ENCODE peak calls at places on chromosomes 4 and X, in six cellular contexts. S, X, E, V, O and G are unnamed samples.

GRCh38 chr4:168688584-168688983 is 191.7 kb downstream of the PALLD start:
- ATAC-seq in S (no peak), V (no peak), X (no peak), O (no peak), E (no peak), G (peak)

GRCh38 chr4:11495291-11495690 is 66.6 kb upstream of the HS3ST1 start:
- ATAC-seq in S (no peak), V (no peak), X (no peak), O (no peak), E (no peak), G (no peak)

GRCh38 chr4:184850431-184851199 is 24.8 kb upstream of the ACSL1 start:
- ATAC-seq in O (no peak), X (no peak), E (peak), S (no peak), V (peak), G (no peak)

GRCh38 chr4:108703370-108703769 is 53.0 kb downstream of the OSTC start:
- ATAC-seq in X (no peak), V (no peak), O (no peak), E (no peak), S (no peak), G (no peak)

GRCh38 chr4:139223682-139224317 is 46.8 kb upstream of the ELF2 start:
- ATAC-seq in V (no peak), E (peak), O (no peak), S (peak), X (no peak), G (no peak)

GRCh38 chr4:38281416-38282071 is 321.3 kb downstream of the PTTG2 start:
- ATAC-seq in S (peak), O (peak), E (no peak), V (no peak), X (peak), G (peak)

GRCh38 chrX:150047818-150048217 is 109.5 kb upstream of the EOLA2 start:
- ATAC-seq in V (no peak), E (no peak), O (no peak), S (no peak), X (no peak), G (no peak)

GRCh38 chr4:81970454-81970853 is 403.3 kb downstream of the HNRNPD start:
- ATAC-seq in E (no peak), S (no peak), V (no peak), O (no peak), X (no peak), G (no peak)

GRCh38 chr4:169179609-169180526 is 90.9 kb downstream of the SH3RF1 start:
- ATAC-seq in O (peak), E (no peak), V (no peak), S (no peak), X (no peak), G (no peak)